ENCODE peak calls at places on chromosomes 3 and 15, in seven cellular contexts. J is small intestine, Z is NT2/D1, W is AG04450, X is Panc1, G is SK-N-SH, R is K562. V is an unnamed sample.

GRCh38 chr15:20340931-20341661 is 200.5 kb downstream of the GOLGA6L6 start:
- DNase-seq in J (no peak), Z (no peak), W (no peak), X (no peak), G (peak), R (peak), V (peak)

GRCh38 chr3:54349231-54349647 is 226.9 kb downstream of the CACNA2D3 start:
- DNase-seq in J (no peak), Z (peak), W (no peak), X (no peak), G (peak), R (peak), V (no peak)

GRCh38 chr3:76040946-76041345 is 255.6 kb upstream of the ZNF717 start:
- DNase-seq in J (no peak), Z (no peak), W (no peak), X (no peak), G (no peak), R (no peak), V (no peak)

GRCh38 chr15:34890424-34890823 is 79.1 kb downstream of the AQR start:
- DNase-seq in J (no peak), Z (no peak), W (no peak), X (no peak), G (no peak), R (no peak), V (no peak)

GRCh38 chr15:45640610-45641009 is 5.8 kb downstream of the SQOR start:
- DNase-seq in J (peak), Z (no peak), W (peak), X (no peak), G (no peak), R (no peak), V (no peak)

GRCh38 chr3:16534914-16535301 is 21.4 kb upstream of the RFTN1 start:
- DNase-seq in J (no peak), Z (no peak), W (no peak), X (no peak), G (no peak), R (no peak), V (no peak)

GRCh38 chr3:185656321-185656840 is 70.3 kb downstream of the SENP2 start:
- DNase-seq in J (no peak), Z (no peak), W (peak), X (no peak), G (no peak), R (no peak), V (no peak)

GRCh38 chr3:119669906-119670570 is 7.2 kb downstream of the COX17 start:
- DNase-seq in J (no peak), Z (no peak), W (no peak), X (no peak), G (no peak), R (no peak), V (no peak)

GRCh38 chr3:66227917-66228316 is 7.1 kb downstream of the SLC25A26 start:
- DNase-seq in J (no peak), Z (no peak), W (no peak), X (no peak), G (no peak), R (no peak), V (no peak)

GRCh38 chr3:124395165-124395564 is 335.1 kb upstream of the UMPS start:
- DNase-seq in J (no peak), Z (no peak), W (no peak), X (no peak), G (no peak), R (no peak), V (no peak)

GRCh38 chr3:143595456-143596077 is 252.7 kb downstream of the SLC9A9 start:
- DNase-seq in J (no peak), Z (no peak), W (no peak), X (no peak), G (no peak), R (no peak), V (no peak)

GRCh38 chr3:113783463-113783862 is 36.6 kb downstream of the ATP6V1A start:
- DNase-seq in J (no peak), Z (no peak), W (peak), X (no peak), G (no peak), R (no peak), V (no peak)

GRCh38 chr3:5071061-5071460 is 51.0 kb upstream of the ARL8B start:
- DNase-seq in J (no peak), Z (no peak), W (no peak), X (no peak), G (no peak), R (no peak), V (no peak)

GRCh38 chr15:73885954-73886700 is 12.8 kb downstream of the TBC1D21 start:
- DNase-seq in J (no peak), Z (no peak), W (no peak), X (no peak), G (no peak), R (no peak), V (no peak)

GRCh38 chr3:10353160-10353559 is 32.2 kb upstream of the SEC13 start:
- DNase-seq in J (no peak), Z (no peak), W (no peak), X (no peak), G (no peak), R (no peak), V (no peak)

GRCh38 chr3:156604642-156605144 is 49.8 kb upstream of the SSR3 start:
- DNase-seq in J (no peak), Z (no peak), W (no peak), X (no peak), G (no peak), R (peak), V (no peak)

GRCh38 chr3:187694801-187695200 is 7.6 kb downstream of the RTP2 start:
- DNase-seq in J (no peak), Z (no peak), W (no peak), X (no peak), G (no peak), R (no peak), V (no peak)

GRCh38 chr3:119352235-119352634 is 58.1 kb downstream of the ARHGAP31 start:
- DNase-seq in J (no peak), Z (no peak), W (no peak), X (no peak), G (no peak), R (no peak), V (no peak)

GRCh38 chr3:175179055-175179454 is 319.9 kb downstream of the NAALADL2 start:
- DNase-seq in J (peak), Z (no peak), W (no peak), X (peak), G (no peak), R (no peak), V (no peak)

GRCh38 chr15:87570186-87570585 is 686.4 kb downstream of the NTRK3 start:
- DNase-seq in J (peak), Z (no peak), W (no peak), X (no peak), G (no peak), R (no peak), V (no peak)

GRCh38 chr3:123287962-123288302 is 86.2 kb downstream of the SEC22A start:
- DNase-seq in J (no peak), Z (no peak), W (no peak), X (no peak), G (no peak), R (no peak), V (peak)

GRCh38 chr3:40523781-40524180 is 979 bp upstream of the ZNF621 start:
- DNase-seq in J (peak), Z (no peak), W (no peak), X (no peak), G (peak), R (no peak), V (no peak)

GRCh38 chr3:195540031-195540430 is 3.1 kb downstream of the PPP1R2 start:
- DNase-seq in J (no peak), Z (no peak), W (no peak), X (no peak), G (no peak), R (no peak), V (no peak)

GRCh38 chr3:127820871-127821853 is 1.2 kb downstream of the MGLL start:
- DNase-seq in J (peak), Z (no peak), W (no peak), X (no peak), G (no peak), R (peak), V (no peak)

GRCh38 chr15:101054116-101054515 is 135.0 kb downstream of the LRRK1 start:
- DNase-seq in J (no peak), Z (no peak), W (no peak), X (no peak), G (no peak), R (no peak), V (peak)

GRCh38 chr15:74869726-74870407 is 3.3 kb downstream of the SCAMP2 start:
- DNase-seq in J (peak), Z (no peak), W (no peak), X (no peak), G (peak), R (no peak), V (no peak)

GRCh38 chr3:194696702-194697101 is 11.0 kb downstream of the FAM43A start:
- DNase-seq in J (no peak), Z (no peak), W (no peak), X (no peak), G (no peak), R (no peak), V (no peak)

GRCh38 chr3:126054870-126055269 is 29.1 kb downstream of the SLC41A3 start:
- DNase-seq in J (no peak), Z (no peak), W (no peak), X (no peak), G (no peak), R (no peak), V (no peak)

GRCh38 chr15:39404767-39405173 is 176.1 kb upstream of the THBS1 start:
- DNase-seq in J (no peak), Z (no peak), W (peak), X (no peak), G (no peak), R (peak), V (no peak)

GRCh38 chr3:125428216-125428830 is 53.2 kb upstream of the ZNF148 start:
- DNase-seq in J (no peak), Z (no peak), W (no peak), X (no peak), G (no peak), R (no peak), V (no peak)

GRCh38 chr3:141828487-141829284 is 47.8 kb upstream of the ATP1B3 start:
- DNase-seq in J (peak), Z (no peak), W (no peak), X (no peak), G (no peak), R (no peak), V (peak)

GRCh38 chr15:99546436-99547100 is 19.2 kb upstream of the MEF2A start:
- DNase-seq in J (no peak), Z (no peak), W (no peak), X (no peak), G (no peak), R (no peak), V (no peak)

GRCh38 chr3:129439817-129440647 is at the start of the genes IFT122 and MBD4:
- DNase-seq in J (peak), Z (peak), W (peak), X (peak), G (peak), R (peak), V (peak)

GRCh38 chr3:129440648-129441190 is 695 bp downstream of the IFT122 start:
- DNase-seq in J (no peak), Z (no peak), W (no peak), X (no peak), G (no peak), R (no peak), V (peak)

GRCh38 chr3:129441782-129442181 is 1.8 kb downstream of the IFT122 start:
- DNase-seq in J (no peak), Z (no peak), W (no peak), X (no peak), G (peak), R (no peak), V (peak)

GRCh38 chr3:129442486-129442885 is 2.5 kb downstream of the IFT122 start:
- DNase-seq in J (no peak), Z (no peak), W (no peak), X (no peak), G (no peak), R (no peak), V (no peak)

GRCh38 chr3:129441215-129441614 is 1.2 kb downstream of the IFT122 start:
- DNase-seq in J (no peak), Z (no peak), W (no peak), X (no peak), G (no peak), R (no peak), V (no peak)
- H3K4me3 ChIP-seq in J (no peak), Z (peak), W (peak), X (peak), G (peak), R (peak), V (no peak)

GRCh38 chr3:97823503-97824004 is 1.7 kb downstream of the CRYBG3 start:
- DNase-seq in J (no peak), Z (no peak), W (no peak), X (no peak), G (no peak), R (no peak), V (no peak)
- H3K4me3 ChIP-seq in J (peak), Z (no peak), W (peak), X (peak), G (no peak), R (no peak), V (no peak)

GRCh38 chr15:63190993-63191392 is 1.6 kb downstream of the RAB8B start:
- DNase-seq in J (no peak), Z (no peak), W (no peak), X (no peak), G (no peak), R (no peak), V (no peak)
- H3K4me3 ChIP-seq in J (no peak), Z (no peak), W (peak), X (no peak), G (no peak), R (peak), V (no peak)

GRCh38 chr3:196640501-196640968 is 1.0 kb downstream of the NRROS start:
- DNase-seq in J (no peak), Z (no peak), W (no peak), X (no peak), G (no peak), R (no peak), V (peak)
- H3K4me3 ChIP-seq in J (no peak), Z (no peak), W (no peak), X (no peak), G (no peak), R (peak), V (no peak)

DNA sequence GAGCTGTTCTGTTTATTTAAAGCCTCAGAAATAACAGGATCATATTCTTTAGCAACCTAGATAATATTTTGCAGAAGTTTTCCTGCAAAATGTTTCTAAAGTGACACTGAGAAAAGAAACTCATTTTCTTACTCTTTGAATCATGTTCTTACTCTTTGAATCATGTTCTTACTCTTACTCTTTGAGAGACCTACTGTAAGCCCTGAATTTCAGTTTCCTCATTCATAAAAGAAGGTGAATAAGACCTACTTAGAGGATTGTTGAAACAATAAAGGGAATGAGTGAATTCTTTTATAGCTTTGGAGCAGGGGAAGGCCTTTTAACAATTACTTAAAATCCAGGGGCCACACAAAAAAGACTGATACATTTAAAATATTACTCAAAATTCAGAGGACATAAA is 221.7 kb upstream of the CMC1 start:
- DNase-seq in J (no peak), Z (no peak), W (no peak), X (no peak), G (no peak), R (no peak), V (no peak)
- H3K4me3 ChIP-seq in J (no peak), Z (no peak), W (no peak), X (no peak), G (no peak), R (no peak), V (no peak)

GRCh38 chr15:97963779-97964178 is 3.3 kb downstream of the ARRDC4 start:
- DNase-seq in J (peak), Z (no peak), W (no peak), X (no peak), G (no peak), R (no peak), V (no peak)
- H3K4me3 ChIP-seq in J (no peak), Z (no peak), W (no peak), X (no peak), G (no peak), R (no peak), V (no peak)

DNA sequence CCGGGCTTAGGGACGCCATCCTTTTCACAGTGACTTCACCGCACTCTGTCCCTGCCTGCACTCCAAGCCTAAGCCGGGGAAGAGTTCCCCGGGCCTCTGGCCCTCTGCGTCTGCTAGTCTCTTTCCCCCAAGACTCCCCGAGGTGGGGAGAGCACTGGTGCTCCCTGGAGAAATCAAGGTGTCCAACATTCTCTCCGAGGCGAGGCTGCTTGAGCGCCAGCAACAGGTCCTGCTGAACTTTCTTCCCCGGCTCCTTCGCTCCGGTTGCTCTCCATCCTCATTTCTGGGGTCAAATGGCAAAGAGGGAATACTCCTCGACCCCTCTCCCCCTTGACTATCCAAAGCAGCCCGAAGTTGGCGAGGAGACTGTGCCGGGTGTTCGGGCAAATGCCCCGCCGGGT is 28.9 kb downstream of the NR2F2 start:
- DNase-seq in J (no peak), Z (no peak), W (no peak), X (no peak), G (peak), R (no peak), V (no peak)
- H3K4me3 ChIP-seq in J (no peak), Z (peak), W (no peak), X (no peak), G (no peak), R (no peak), V (no peak)